ENCODE peak calls at places on chromosomes 11 and 22, in eight cellular contexts. O, Q, B, D, P, W, N and I are unnamed samples.

GRCh38 chr11:78935408-78936101 is 360.9 kb upstream of the NARS2 start:
- DNase-seq in D (no peak), B (no peak), W (no peak), Q (no peak), O (no peak), P (no peak), N (no peak), I (no peak)

GRCh38 chr11:122853971-122854446 is 15.7 kb downstream of the CRTAM start:
- DNase-seq in D (peak), N (no peak), Q (peak), O (peak), W (peak), B (peak), P (no peak), I (peak)

GRCh38 chr11:5694642-5695041 is 5.1 kb downstream of the TRIM22 start:
- DNase-seq in D (no peak), B (no peak), O (no peak), Q (no peak), P (no peak), W (no peak), N (no peak), I (no peak)

GRCh38 chr22:46531776-46532175 is 5.6 kb downstream of the CELSR1 start:
- DNase-seq in B (no peak), P (no peak), Q (no peak), D (no peak), W (no peak), N (no peak), O (no peak), I (no peak)

GRCh38 chr11:114606003-114606801 is 10.6 kb upstream of the NXPE4 start:
- DNase-seq in P (no peak), D (no peak), W (no peak), N (no peak), Q (no peak), O (no peak), B (no peak), I (no peak)

GRCh38 chr22:22121445-22121844 is 123.1 kb upstream of the VPREB1 start:
- DNase-seq in N (no peak), D (no peak), P (no peak), B (no peak), O (no peak), W (no peak), Q (no peak), I (no peak)

GRCh38 chr11:117924631-117925170 is 4.5 kb downstream of the TMPRSS13 start:
- DNase-seq in P (no peak), D (no peak), W (no peak), O (no peak), Q (no peak), B (no peak), N (no peak), I (no peak)

GRCh38 chr11:494761-495536 is 12.1 kb downstream of the RNH1 start:
- DNase-seq in P (no peak), B (no peak), Q (no peak), N (no peak), D (no peak), O (no peak), W (no peak), I (no peak)

GRCh38 chr11:108790501-108791299 is 125.8 kb downstream of the DDX10 start:
- DNase-seq in P (peak), Q (no peak), B (no peak), O (no peak), W (no peak), N (no peak), D (no peak), I (no peak)

GRCh38 chr11:119513141-119513805 is 90.3 kb upstream of the THY1 start:
- DNase-seq in W (no peak), N (no peak), Q (no peak), D (no peak), B (no peak), P (no peak), O (no peak), I (no peak)

GRCh38 chr22:44394246-44395115 is 81.7 kb upstream of the SHISAL1 start:
- DNase-seq in D (no peak), N (no peak), B (no peak), Q (no peak), O (no peak), W (no peak), P (no peak), I (no peak)

GRCh38 chr22:44192098-44192810 is 11.5 kb downstream of the PARVG start:
- DNase-seq in N (peak), W (no peak), Q (peak), O (peak), P (no peak), D (peak), B (no peak), I (peak)

GRCh38 chr11:789951-790350 is at the start of gene CEND1:
- DNase-seq in P (no peak), N (no peak), W (no peak), B (no peak), O (peak), D (no peak), Q (no peak), I (peak)

GRCh38 chr11:32436751-32437405 is 1.5 kb upstream of the WT1 start:
- DNase-seq in B (no peak), P (no peak), Q (no peak), D (no peak), O (no peak), N (no peak), W (no peak), I (peak)

GRCh38 chr11:87536565-87536964 is 498.8 kb downstream of the TMEM135 start:
- DNase-seq in D (no peak), P (no peak), Q (no peak), W (no peak), O (no peak), B (no peak), N (no peak), I (no peak)

GRCh38 chr11:131889146-131889577 is 518.7 kb downstream of the NTM start:
- DNase-seq in O (no peak), P (peak), N (no peak), B (no peak), W (no peak), D (no peak), Q (no peak), I (peak)

GRCh38 chr11:93577291-93577690 is 34.1 kb upstream of the SMCO4 start:
- DNase-seq in N (no peak), P (no peak), O (no peak), B (no peak), W (no peak), Q (no peak), D (no peak), I (no peak)

GRCh38 chr11:92440701-92441338 is 216.2 kb downstream of the FAT3 start:
- DNase-seq in Q (no peak), B (no peak), W (no peak), O (no peak), P (no peak), D (no peak), N (no peak), I (peak)

GRCh38 chr11:32706985-32707736 is 87.3 kb downstream of the CCDC73 start:
- DNase-seq in W (peak), P (peak), Q (peak), O (no peak), D (peak), N (no peak), B (no peak), I (no peak)

GRCh38 chr11:70233511-70233919 is 30.4 kb downstream of the FADD start:
- DNase-seq in Q (peak), W (peak), D (peak), P (no peak), O (peak), N (no peak), B (no peak), I (no peak)

GRCh38 chr11:107157146-107157808 is 139.0 kb upstream of the GUCY1A2 start:
- DNase-seq in W (no peak), D (no peak), B (no peak), Q (no peak), P (no peak), N (peak), O (no peak), I (peak)

GRCh38 chr11:614583-615452 is 932 bp downstream of the IRF7 start:
- DNase-seq in Q (no peak), N (no peak), B (no peak), O (no peak), W (no peak), D (no peak), P (no peak), I (no peak)

GRCh38 chr22:43110927-43111623 is 525 bp downstream of the BIK start:
- DNase-seq in Q (no peak), P (no peak), W (no peak), B (no peak), O (no peak), D (no peak), N (no peak), I (peak)

GRCh38 chr11:4084406-4084805 is 10.2 kb upstream of the RRM1 start:
- DNase-seq in P (no peak), D (no peak), O (no peak), W (no peak), B (no peak), N (no peak), Q (no peak), I (no peak)

GRCh38 chr22:25282671-25283561 is 63.5 kb downstream of the CRYBB2 start:
- DNase-seq in P (no peak), D (no peak), Q (no peak), B (no peak), W (no peak), N (no peak), O (no peak), I (peak)
- TF ChIP-seq EZH2 in P (no peak), D (no peak), Q (peak), B (no peak), W (no peak), N (peak), O (no peak), I (peak)

DNA sequence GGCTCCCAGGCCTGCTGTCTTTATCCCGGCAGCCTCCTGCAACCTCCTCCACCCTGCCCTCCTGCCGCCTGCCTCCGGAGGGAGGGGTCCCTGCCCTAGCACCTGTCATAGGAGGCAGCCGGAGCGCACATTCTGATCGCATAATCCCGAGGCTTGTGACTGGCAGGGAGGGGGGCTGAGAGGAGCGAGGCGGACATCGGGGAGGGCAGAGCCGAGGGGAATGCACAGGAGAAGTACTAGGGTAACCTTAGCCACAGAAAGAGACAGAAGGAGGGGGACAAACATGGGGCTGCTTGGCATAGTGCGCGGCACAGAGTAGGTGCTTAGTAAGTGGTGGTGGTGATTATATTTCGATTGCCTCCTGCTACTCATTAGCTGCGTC is 9.2 kb upstream of the ALX4 start:
- DNase-seq in B (no peak), W (no peak), N (no peak), P (no peak), O (no peak), D (no peak), Q (no peak), I (peak)
- TF ChIP-seq POLR2AphosphoS5 in B (no peak), W (no peak), N (no peak), P (no peak), O (no peak), D (no peak), Q (no peak), I (no peak)

GRCh38 chr22:50253941-50254340 is 2.9 kb upstream of the HDAC10 start:
- DNase-seq in B (no peak), N (no peak), Q (no peak), P (no peak), W (no peak), O (no peak), D (no peak), I (no peak)

GRCh38 chr22:50253046-50253580 is 2.0 kb upstream of the HDAC10 start:
- DNase-seq in D (no peak), N (no peak), B (no peak), Q (no peak), W (no peak), P (no peak), O (no peak), I (no peak)

GRCh38 chr22:50251472-50252054 is 498 bp upstream of the HDAC10 start:
- DNase-seq in W (no peak), P (no peak), Q (no peak), D (no peak), O (no peak), B (no peak), N (no peak), I (peak)

GRCh38 chr22:50250555-50251471 is at the start of gene HDAC10:
- DNase-seq in D (no peak), P (peak), B (no peak), N (no peak), W (peak), Q (peak), O (peak), I (peak)

GRCh38 chr22:50252081-50253045 is 1.3 kb upstream of the HDAC10 start:
- DNase-seq in D (no peak), O (no peak), P (no peak), W (peak), N (no peak), Q (peak), B (no peak), I (peak)
- H3K4me3 ChIP-seq in D (no peak), O (no peak), P (no peak), W (peak), N (peak), Q (no peak), B (no peak), I (peak)

GRCh38 chr11:112961146-112961668 is at the start of gene NCAM1:
- DNase-seq in W (peak), B (no peak), Q (peak), D (peak), N (peak), O (peak), P (no peak), I (peak)

GRCh38 chr11:112958670-112959069 is 2.5 kb upstream of the NCAM1 start:
- DNase-seq in P (no peak), D (no peak), B (no peak), Q (no peak), N (no peak), O (no peak), W (no peak), I (no peak)

GRCh38 chr11:112962854-112963367 is 1.7 kb downstream of the NCAM1 start:
- DNase-seq in P (no peak), W (no peak), N (no peak), D (no peak), O (no peak), Q (no peak), B (no peak), I (peak)

GRCh38 chr11:112963368-112963955 is 2.2 kb downstream of the NCAM1 start:
- DNase-seq in B (no peak), D (no peak), O (no peak), W (no peak), N (no peak), Q (no peak), P (no peak), I (peak)

GRCh38 chr11:112961751-112962747 is 829 bp downstream of the NCAM1 start:
- DNase-seq in B (no peak), N (no peak), W (no peak), Q (peak), D (no peak), O (no peak), P (no peak), I (peak)
- TF ChIP-seq EZH2 in B (no peak), N (peak), W (peak), Q (peak), D (no peak), O (no peak), P (no peak), I (peak)

GRCh38 chr22:50031189-50032091 is 18.9 kb upstream of the IL17REL start:
- DNase-seq in D (no peak), O (no peak), W (no peak), B (no peak), N (no peak), P (no peak), Q (no peak), I (no peak)

GRCh38 chr22:50027639-50028537 is 15.3 kb upstream of the IL17REL start:
- DNase-seq in N (no peak), P (no peak), W (no peak), B (no peak), D (no peak), O (no peak), Q (no peak), I (no peak)

GRCh38 chr22:50032109-50032871 is 19.7 kb upstream of the IL17REL start:
- DNase-seq in N (no peak), W (no peak), D (no peak), O (no peak), P (no peak), B (no peak), Q (no peak), I (no peak)

GRCh38 chr22:50032941-50033601 is 20.5 kb upstream of the IL17REL start:
- DNase-seq in O (no peak), D (no peak), P (no peak), W (no peak), B (no peak), Q (no peak), N (no peak), I (no peak)

DNA sequence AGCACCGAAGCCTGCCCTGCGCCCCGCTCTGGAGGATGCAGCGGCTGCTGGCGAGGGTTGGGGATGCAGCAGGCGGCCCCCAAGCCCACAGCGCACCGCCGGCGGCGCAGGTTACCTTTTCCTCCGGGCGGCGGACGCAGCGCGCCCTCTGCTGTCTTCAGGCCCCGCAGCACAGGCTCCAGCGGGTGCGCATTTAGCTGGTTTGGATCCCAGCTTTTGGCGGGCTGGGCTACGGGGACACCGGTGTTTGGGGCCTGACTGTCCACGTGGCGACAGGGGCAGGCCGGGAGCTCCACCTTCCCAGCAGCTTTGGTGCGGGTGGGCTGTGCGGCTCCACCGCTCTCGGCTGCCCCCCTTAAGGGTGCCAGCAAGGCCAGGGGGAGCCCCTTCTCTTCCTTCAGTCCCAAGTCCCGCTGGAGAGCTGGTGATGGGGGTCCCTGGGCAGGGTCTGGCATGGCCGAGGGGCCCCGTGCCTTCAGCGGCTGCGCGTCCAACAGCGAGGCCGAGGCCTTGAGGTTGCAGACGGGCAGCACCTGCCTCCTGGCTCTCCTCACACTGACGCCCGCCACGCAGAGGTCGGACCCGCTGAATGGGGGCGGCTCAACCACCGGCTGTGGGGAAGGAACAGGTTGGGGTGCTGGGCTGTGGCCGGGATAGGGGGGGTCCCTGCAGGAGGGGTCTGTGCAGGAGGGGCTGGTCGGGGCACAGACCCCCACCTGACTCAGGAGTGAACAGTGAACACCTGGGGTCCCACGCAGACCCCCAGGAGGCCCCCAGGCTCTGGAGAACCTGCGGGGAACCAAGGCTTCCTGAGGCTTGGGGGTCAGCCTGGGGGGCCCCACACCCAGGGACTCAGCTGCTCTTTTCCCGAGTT is 18.0 kb upstream of the IL17REL start:
- DNase-seq in B (no peak), O (peak), N (peak), Q (peak), D (peak), P (no peak), W (peak), I (peak)
- TF ChIP-seq POLR2AphosphoS5 in B (no peak), O (no peak), N (no peak), Q (no peak), D (no peak), P (no peak), W (no peak), I (no peak)

GRCh38 chr11:29214833-29215232 is 802.0 kb downstream of the KCNA4 start:
- DNase-seq in O (no peak), W (no peak), B (no peak), P (no peak), D (no peak), N (no peak), Q (no peak), I (no peak)
- H3K4me3 ChIP-seq in O (no peak), W (no peak), B (no peak), P (no peak), D (no peak), N (no peak), Q (no peak), I (no peak)

DNA sequence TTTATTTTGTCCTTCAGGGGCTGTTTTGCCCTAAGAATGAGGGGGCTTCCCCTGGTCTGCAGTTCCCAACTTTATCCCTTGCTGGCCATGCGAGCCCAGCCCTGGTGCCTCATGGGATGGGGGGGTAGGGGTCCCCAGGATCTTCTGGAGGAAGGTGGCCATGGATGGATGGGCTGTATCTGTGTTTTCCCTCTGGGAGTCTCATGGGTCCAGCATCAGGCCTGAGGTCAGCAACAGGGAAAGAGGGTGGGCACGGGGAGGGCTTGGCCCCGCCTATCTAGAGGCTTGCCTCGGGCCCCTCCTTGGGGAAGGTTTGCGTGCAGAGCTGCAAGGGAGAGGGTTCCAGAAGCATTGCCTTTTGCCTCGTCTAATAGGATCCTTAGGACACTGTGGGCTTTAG is 10.8 kb upstream of the ADORA2A start:
- DNase-seq in P (no peak), Q (no peak), D (no peak), W (no peak), O (no peak), N (no peak), B (no peak), I (no peak)
- TF ChIP-seq EZH2 in P (no peak), Q (no peak), D (no peak), W (no peak), O (no peak), N (no peak), B (no peak), I (no peak)

GRCh38 chr11:59867946-59868345 is 1.7 kb upstream of the TCN1 start:
- DNase-seq in O (no peak), N (no peak), D (no peak), P (no peak), Q (no peak), W (no peak), B (no peak), I (no peak)
- TF ChIP-seq POLR2AphosphoS5 in O (no peak), N (no peak), D (no peak), P (no peak), Q (no peak), W (no peak), B (no peak), I (no peak)

DNA sequence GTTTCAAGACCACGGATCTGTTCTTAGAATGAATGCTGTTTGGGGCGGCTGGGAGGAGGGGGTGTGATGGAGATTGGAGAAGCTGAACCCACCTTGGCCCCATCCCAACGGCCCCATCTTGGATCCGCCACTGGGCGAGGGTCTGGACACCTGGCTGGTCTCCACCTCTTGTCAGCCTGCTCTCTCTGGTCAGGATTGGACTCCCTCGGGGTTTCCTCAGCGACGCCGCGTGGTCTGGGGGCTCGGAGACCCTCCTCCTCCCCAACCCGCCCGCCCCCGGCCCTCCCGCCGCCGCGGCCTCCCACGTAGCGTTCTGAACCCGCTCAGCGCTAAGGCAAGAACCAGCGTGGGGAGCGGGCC is 4.3 kb upstream of the FLI1 start:
- DNase-seq in N (no peak), D (no peak), P (no peak), Q (no peak), B (no peak), W (no peak), O (no peak), I (peak)
- H3K4me3 ChIP-seq in N (peak), D (no peak), P (no peak), Q (no peak), B (no peak), W (no peak), O (no peak), I (peak)

GRCh38 chr11:46508360-46508759 is 85.5 kb downstream of the AMBRA1 start:
- DNase-seq in O (peak), N (no peak), B (no peak), W (no peak), P (no peak), Q (no peak), D (no peak), I (no peak)
- TF ChIP-seq EZH2 in O (no peak), N (no peak), B (no peak), W (no peak), P (no peak), Q (no peak), D (no peak), I (no peak)